ENCODE peak calls at places on chromosomes 11 and 22, in seven cellular contexts. V, M, O, K, J, F and E are unnamed samples.

GRCh38 chr11:117316197-117316961 is at the start of gene BACE1:
- DNase-seq in V (peak), M (peak), O (no peak), K (peak), J (peak), F (peak), E (peak)

GRCh38 chr11:106152013-106152412 is 74.6 kb downstream of the AASDHPPT start:
- DNase-seq in V (no peak), M (no peak), O (no peak), K (no peak), J (peak), F (no peak), E (no peak)

GRCh38 chr11:1734571-1735081 is 15.8 kb downstream of the IFITM10 start:
- DNase-seq in V (no peak), M (no peak), O (no peak), K (no peak), J (no peak), F (peak), E (no peak)

GRCh38 chr11:9455722-9456121 is 5.1 kb upstream of the ZNF143 start:
- DNase-seq in V (no peak), M (no peak), O (no peak), K (no peak), J (no peak), F (no peak), E (no peak)

GRCh38 chr22:30569674-30570202 is 4.7 kb downstream of the GAL3ST1 start:
- DNase-seq in V (no peak), M (no peak), O (no peak), K (no peak), J (no peak), F (no peak), E (no peak)

GRCh38 chr11:57072640-57073039 is 83.9 kb downstream of the OR5AK2 start:
- DNase-seq in V (no peak), M (peak), O (no peak), K (no peak), J (no peak), F (no peak), E (no peak)

GRCh38 chr11:58656348-58656747 is 33.9 kb downstream of the CNTF start:
- DNase-seq in V (no peak), M (no peak), O (no peak), K (no peak), J (no peak), F (no peak), E (no peak)

GRCh38 chr11:44407211-44407996 is 97.5 kb upstream of the ALX4 start:
- DNase-seq in V (no peak), M (no peak), O (no peak), K (no peak), J (no peak), F (no peak), E (peak)

GRCh38 chr11:67301313-67301921 is 1.9 kb upstream of the SSH3 start:
- DNase-seq in V (peak), M (no peak), O (no peak), K (no peak), J (no peak), F (peak), E (peak)

GRCh38 chr11:134250675-134251074 is 2.5 kb downstream of the THYN1 start:
- DNase-seq in V (no peak), M (no peak), O (no peak), K (no peak), J (no peak), F (no peak), E (no peak)

GRCh38 chr11:62439785-62440602 is 21.2 kb downstream of the SCGB1A1 start:
- DNase-seq in V (no peak), M (no peak), O (no peak), K (peak), J (no peak), F (no peak), E (peak)

GRCh38 chr11:76939219-76939631 is 78.5 kb downstream of the ACER3 start:
- DNase-seq in V (no peak), M (no peak), O (no peak), K (no peak), J (no peak), F (no peak), E (no peak)

GRCh38 chr22:19779685-19780268 is 19.2 kb downstream of the TBX1 start:
- DNase-seq in V (no peak), M (no peak), O (no peak), K (no peak), J (no peak), F (peak), E (no peak)

GRCh38 chr22:20567371-20567847 is 60.0 kb downstream of the MED15 start:
- DNase-seq in V (no peak), M (no peak), O (no peak), K (no peak), J (peak), F (peak), E (no peak)

GRCh38 chr11:107496011-107496410 is 38.4 kb upstream of the CWF19L2 start:
- DNase-seq in V (no peak), M (no peak), O (no peak), K (no peak), J (no peak), F (no peak), E (peak)

GRCh38 chr11:121111053-121111724 is 10.1 kb downstream of the TECTA start:
- DNase-seq in V (no peak), M (no peak), O (no peak), K (no peak), J (no peak), F (no peak), E (no peak)

GRCh38 chr22:45897736-45898135 is 79.2 kb downstream of the WNT7B start:
- DNase-seq in V (no peak), M (no peak), O (no peak), K (no peak), J (no peak), F (no peak), E (no peak)

GRCh38 chr11:44595964-44596381 is 30.5 kb downstream of the CD82 start:
- DNase-seq in V (no peak), M (no peak), O (no peak), K (no peak), J (peak), F (no peak), E (no peak)

GRCh38 chr11:119744577-119744976 is 15.6 kb upstream of the NECTIN1 start:
- DNase-seq in V (no peak), M (no peak), O (no peak), K (peak), J (peak), F (peak), E (no peak)

GRCh38 chr11:11129118-11129517 is 223.9 kb downstream of the CSNK2A3 start:
- DNase-seq in V (no peak), M (no peak), O (no peak), K (no peak), J (no peak), F (no peak), E (no peak)

GRCh38 chr22:27797793-27798525 is 3.6 kb downstream of the MN1 start:
- DNase-seq in V (no peak), M (no peak), O (no peak), K (no peak), J (no peak), F (no peak), E (no peak)
- H3K27ac ChIP-seq in V (no peak), M (no peak), O (peak), K (no peak), J (no peak), F (no peak), E (no peak)

GRCh38 chr11:122659676-122660571 is 4.4 kb downstream of the UBASH3B start:
- DNase-seq in V (no peak), M (no peak), O (no peak), K (no peak), J (no peak), F (no peak), E (no peak)

GRCh38 chr11:122655527-122656072 is at the start of gene UBASH3B:
- DNase-seq in V (peak), M (peak), O (peak), K (peak), J (peak), F (peak), E (peak)

GRCh38 chr11:122656073-122656630 is 630 bp downstream of the UBASH3B start:
- DNase-seq in V (peak), M (peak), O (no peak), K (peak), J (peak), F (peak), E (peak)

GRCh38 chr11:122653911-122654310 is 1.6 kb upstream of the UBASH3B start:
- DNase-seq in V (no peak), M (no peak), O (no peak), K (no peak), J (no peak), F (no peak), E (no peak)

GRCh38 chr11:122656631-122657101 is 1.1 kb downstream of the UBASH3B start:
- DNase-seq in V (peak), M (peak), O (no peak), K (no peak), J (peak), F (peak), E (peak)
- TF ChIP-seq POLR2A in V (no peak), M (no peak), O (no peak), K (no peak), J (no peak), F (no peak), E (no peak)

DNA sequence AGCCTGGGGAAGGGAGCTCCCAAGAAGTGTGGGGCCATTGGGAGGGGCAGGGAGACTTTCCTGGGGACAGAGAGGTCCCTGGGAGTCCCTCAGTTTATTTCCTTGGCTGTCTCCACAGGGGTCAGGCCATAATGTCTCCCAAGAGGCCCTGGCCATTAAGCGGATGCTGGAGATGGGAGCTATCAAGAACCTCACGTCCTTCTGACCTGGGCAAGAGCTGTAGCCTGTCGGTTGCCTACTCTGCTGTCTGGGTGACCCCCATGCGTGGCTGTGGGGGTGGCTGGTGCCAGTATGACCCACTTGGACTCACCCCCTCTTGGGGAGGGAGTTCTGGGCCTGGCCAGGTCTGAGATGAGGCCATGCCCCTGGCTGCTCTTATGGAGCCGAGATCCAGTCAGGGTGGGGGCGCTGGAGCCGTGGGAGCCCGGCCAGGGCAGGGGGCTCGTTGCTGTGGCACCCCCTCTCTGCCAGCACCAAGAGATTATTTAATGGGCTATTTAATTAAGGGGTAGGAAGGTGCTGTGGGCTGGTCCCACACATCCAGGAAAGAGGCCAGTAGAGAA is 58.4 kb downstream of the ST3GAL4 start:
- DNase-seq in V (no peak), M (no peak), O (no peak), K (no peak), J (no peak), F (peak), E (no peak)
- H3K27ac ChIP-seq in V (peak), M (no peak), O (peak), K (peak), J (no peak), F (peak), E (peak)

GRCh38 chr11:114060402-114061052 is 1.0 kb downstream of the ZBTB16 start:
- DNase-seq in V (no peak), M (no peak), O (no peak), K (no peak), J (peak), F (peak), E (peak)
- TF ChIP-seq POLR2A in V (no peak), M (no peak), O (no peak), K (peak), J (peak), F (no peak), E (peak)

DNA sequence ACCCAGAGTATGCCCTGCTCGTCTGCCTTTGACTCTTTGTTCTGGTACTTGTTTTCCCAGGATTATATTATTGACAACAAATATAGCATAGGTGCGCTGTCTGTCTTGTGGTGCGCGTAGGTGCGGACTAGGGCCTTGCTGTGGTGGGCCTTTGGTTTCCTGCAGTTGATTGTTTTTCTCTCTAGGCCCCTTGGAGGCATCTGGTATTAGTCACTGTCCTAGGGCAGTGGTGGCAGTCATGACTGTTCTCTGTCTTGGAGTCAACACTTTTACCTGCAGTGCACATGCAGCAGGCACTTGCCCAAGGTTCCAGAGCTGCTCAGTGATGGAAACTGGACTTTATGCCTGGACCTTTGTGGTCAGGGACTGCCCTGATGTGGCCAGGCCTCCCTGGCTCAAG is 18.6 kb downstream of the PPP6R2 start:
- DNase-seq in V (no peak), M (no peak), O (no peak), K (no peak), J (no peak), F (no peak), E (no peak)
- H3K27ac ChIP-seq in V (no peak), M (no peak), O (no peak), K (no peak), J (no peak), F (peak), E (no peak)

GRCh38 chr11:18633256-18634139 is 644 bp downstream of the SPTY2D1 start:
- DNase-seq in V (no peak), M (no peak), O (no peak), K (no peak), J (peak), F (no peak), E (no peak)
- TF ChIP-seq POLR2A in V (no peak), M (no peak), O (no peak), K (no peak), J (no peak), F (no peak), E (no peak)